ENCODE peak calls at places on chromosomes 16 and 17, in six cellular contexts. One of them, this sample, is unnamed.

GRCh38 chr16:88907768-88908167 is 41.3 kb upstream of the PABPN1L start:
- DNase-seq in GM19239: no peak
- DNase-seq in effector CD4-positive, alpha-beta T cell: no peak
- DNase-seq in neural progenitor cell: no peak
- DNase-seq in CD8-positive, alpha-beta T cell: no peak
- DNase-seq in Peyer's patch: no peak
- DNase-seq in this sample: no peak

GRCh38 chr16:62829615-62830014 is 793.4 kb upstream of the CDH8 start:
- DNase-seq in GM19239: no peak
- DNase-seq in effector CD4-positive, alpha-beta T cell: no peak
- DNase-seq in neural progenitor cell: no peak
- DNase-seq in CD8-positive, alpha-beta T cell: no peak
- DNase-seq in Peyer's patch: no peak
- DNase-seq in this sample: no peak

GRCh38 chr16:53611151-53611802 is 92.4 kb downstream of the RPGRIP1L start:
- DNase-seq in GM19239: no peak
- DNase-seq in effector CD4-positive, alpha-beta T cell: no peak
- DNase-seq in neural progenitor cell: no peak
- DNase-seq in CD8-positive, alpha-beta T cell: no peak
- DNase-seq in Peyer's patch: no peak
- DNase-seq in this sample: no peak

GRCh38 chr17:74442670-74443515 is 11.0 kb downstream of the GPRC5C start:
- DNase-seq in GM19239: no peak
- DNase-seq in effector CD4-positive, alpha-beta T cell: no peak
- DNase-seq in neural progenitor cell: peak; percentile 46
- DNase-seq in CD8-positive, alpha-beta T cell: no peak
- DNase-seq in Peyer's patch: peak; percentile 90
- DNase-seq in this sample: no peak

GRCh38 chr17:29613371-29613837 is 9.3 kb downstream of the CORO6 start:
- DNase-seq in GM19239: peak; percentile 81
- DNase-seq in effector CD4-positive, alpha-beta T cell: peak; percentile 92
- DNase-seq in neural progenitor cell: peak; percentile 96
- DNase-seq in CD8-positive, alpha-beta T cell: peak; percentile 96
- DNase-seq in Peyer's patch: peak; percentile 98
- DNase-seq in this sample: no peak

GRCh38 chr17:1005361-1005946 is 8.5 kb downstream of the TIMM22 start:
- DNase-seq in GM19239: no peak
- DNase-seq in effector CD4-positive, alpha-beta T cell: no peak
- DNase-seq in neural progenitor cell: no peak
- DNase-seq in CD8-positive, alpha-beta T cell: no peak
- DNase-seq in Peyer's patch: no peak
- DNase-seq in this sample: peak; percentile 62

GRCh38 chr17:74729368-74729767 is 7.7 kb upstream of the RAB37 start:
- DNase-seq in GM19239: no peak
- DNase-seq in effector CD4-positive, alpha-beta T cell: no peak
- DNase-seq in neural progenitor cell: no peak
- DNase-seq in CD8-positive, alpha-beta T cell: no peak
- DNase-seq in Peyer's patch: no peak
- DNase-seq in this sample: no peak

GRCh38 chr16:87391324-87391949 is 699 bp upstream of the MAP1LC3B start:
- DNase-seq in GM19239: no peak
- DNase-seq in effector CD4-positive, alpha-beta T cell: no peak
- DNase-seq in neural progenitor cell: peak; percentile 77
- DNase-seq in CD8-positive, alpha-beta T cell: no peak
- DNase-seq in Peyer's patch: peak; percentile 80
- DNase-seq in this sample: no peak

GRCh38 chr17:50059256-50059655 is 3.3 kb downstream of the ITGA3 start:
- DNase-seq in GM19239: no peak
- DNase-seq in effector CD4-positive, alpha-beta T cell: no peak
- DNase-seq in neural progenitor cell: no peak
- DNase-seq in CD8-positive, alpha-beta T cell: no peak
- DNase-seq in Peyer's patch: no peak
- DNase-seq in this sample: no peak

GRCh38 chr17:76716146-76716833 is 5.5 kb upstream of the MXRA7 start:
- DNase-seq in GM19239: no peak
- DNase-seq in effector CD4-positive, alpha-beta T cell: peak; percentile 42
- DNase-seq in neural progenitor cell: no peak
- DNase-seq in CD8-positive, alpha-beta T cell: peak; percentile 79
- DNase-seq in Peyer's patch: peak; percentile 46
- DNase-seq in this sample: peak; percentile 91

GRCh38 chr17:31538080-31538762 is 146.7 kb downstream of the RAB11FIP4 start:
- DNase-seq in GM19239: no peak
- DNase-seq in effector CD4-positive, alpha-beta T cell: no peak
- DNase-seq in neural progenitor cell: no peak
- DNase-seq in CD8-positive, alpha-beta T cell: no peak
- DNase-seq in Peyer's patch: no peak
- DNase-seq in this sample: no peak

GRCh38 chr16:9072806-9073341 is 18.6 kb upstream of the HAPSTR1 start:
- DNase-seq in GM19239: no peak
- DNase-seq in effector CD4-positive, alpha-beta T cell: no peak
- DNase-seq in neural progenitor cell: no peak
- DNase-seq in CD8-positive, alpha-beta T cell: no peak
- DNase-seq in Peyer's patch: no peak
- DNase-seq in this sample: no peak